ENCODE peak calls at places on chromosome 10, in five cellular contexts. C, F, N, G and M are unnamed samples.

GRCh38 chr10:104139221-104139620 is 17.2 kb downstream of the SFR1 start:
- DNase-seq in C (no peak), F (no peak), N (no peak), G (no peak), M (no peak)

GRCh38 chr10:99497343-99498025 is 35.3 kb upstream of the NKX2-3 start:
- DNase-seq in C (no peak), F (no peak), N (no peak), G (no peak), M (no peak)

GRCh38 chr10:71600856-71601255 is 118.7 kb downstream of the C10orf105 start:
- DNase-seq in C (no peak), F (no peak), N (no peak), G (no peak), M (peak; percentile 42)

GRCh38 chr10:116088985-116089384 is 184.0 kb downstream of the GFRA1 start:
- DNase-seq in C (no peak), F (no peak), N (no peak), G (no peak), M (no peak)

GRCh38 chr10:75974080-75974479 is 542.7 kb downstream of the LRMDA start:
- DNase-seq in C (no peak), F (no peak), N (no peak), G (no peak), M (peak; percentile 81)

GRCh38 chr10:12916587-12916986 is 84.9 kb downstream of the CCDC3 start:
- DNase-seq in C (no peak), F (no peak), N (no peak), G (no peak), M (no peak)

GRCh38 chr10:35910234-35910633 is 268.1 kb upstream of the FZD8 start:
- DNase-seq in C (no peak), F (no peak), N (no peak), G (no peak), M (peak; percentile 96)

GRCh38 chr10:35456784-35457183 is 120.5 kb downstream of the CCNY start:
- DNase-seq in C (no peak), F (no peak), N (no peak), G (no peak), M (no peak)

GRCh38 chr10:75276029-75276872 is 40.5 kb upstream of the COMTD1 start:
- DNase-seq in C (peak; percentile 50), F (no peak), N (no peak), G (peak; percentile 30), M (no peak)

GRCh38 chr10:118958984-118959916 is 70.3 kb upstream of the NANOS1 start:
- DNase-seq in C (peak; percentile 87), F (peak; percentile 73), N (peak; percentile 32), G (peak; percentile 53), M (peak; percentile 76)

GRCh38 chr10:101215397-101216206 is 13.7 kb downstream of the LBX1 start:
- DNase-seq in C (no peak), F (no peak), N (no peak), G (no peak), M (no peak)

GRCh38 chr10:104322416-104322782 is 15.9 kb downstream of the ITPRIP start:
- DNase-seq in C (no peak), F (peak; percentile 78), N (peak; percentile 76), G (no peak), M (peak; percentile 87)

GRCh38 chr10:132541601-132542011 is 4.0 kb downstream of the INPP5A start:
- DNase-seq in C (no peak), F (no peak), N (no peak), G (no peak), M (peak; percentile 33)

GRCh38 chr10:28276384-28276783 is 26.5 kb downstream of the MPP7 start:
- DNase-seq in C (no peak), F (no peak), N (no peak), G (no peak), M (no peak)
- TF ChIP-seq CTCF in C (no peak), F (no peak), N (no peak), G (no peak), M (no peak)

DNA sequence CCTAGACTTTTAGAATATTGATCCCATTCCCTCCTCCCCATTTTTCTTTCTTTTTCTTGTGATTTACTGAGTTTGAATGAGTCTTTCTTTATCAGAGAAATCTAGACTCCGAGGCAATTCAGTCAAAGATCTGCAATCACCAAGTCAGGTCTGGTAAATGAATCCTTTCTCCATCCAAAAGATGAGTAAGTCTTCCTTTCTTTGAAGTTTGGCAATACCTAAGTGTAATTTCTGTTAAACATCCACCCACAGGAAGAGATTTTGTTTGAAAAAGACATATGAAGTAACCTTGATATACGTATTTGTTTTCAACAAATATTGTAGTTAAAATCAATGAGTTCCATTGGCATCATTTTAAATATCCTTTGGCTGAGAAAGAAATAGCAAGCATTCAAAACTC is 58.3 kb downstream of the SLC39A12 start:
- DNase-seq in C (no peak), F (no peak), N (no peak), G (no peak), M (peak; percentile 37)
- H3K4me3 ChIP-seq in C (no peak overlapping the region), F (no peak overlapping the region), N (no peak overlapping the region), G (no peak overlapping the region), M (no peak overlapping the region)

DNA sequence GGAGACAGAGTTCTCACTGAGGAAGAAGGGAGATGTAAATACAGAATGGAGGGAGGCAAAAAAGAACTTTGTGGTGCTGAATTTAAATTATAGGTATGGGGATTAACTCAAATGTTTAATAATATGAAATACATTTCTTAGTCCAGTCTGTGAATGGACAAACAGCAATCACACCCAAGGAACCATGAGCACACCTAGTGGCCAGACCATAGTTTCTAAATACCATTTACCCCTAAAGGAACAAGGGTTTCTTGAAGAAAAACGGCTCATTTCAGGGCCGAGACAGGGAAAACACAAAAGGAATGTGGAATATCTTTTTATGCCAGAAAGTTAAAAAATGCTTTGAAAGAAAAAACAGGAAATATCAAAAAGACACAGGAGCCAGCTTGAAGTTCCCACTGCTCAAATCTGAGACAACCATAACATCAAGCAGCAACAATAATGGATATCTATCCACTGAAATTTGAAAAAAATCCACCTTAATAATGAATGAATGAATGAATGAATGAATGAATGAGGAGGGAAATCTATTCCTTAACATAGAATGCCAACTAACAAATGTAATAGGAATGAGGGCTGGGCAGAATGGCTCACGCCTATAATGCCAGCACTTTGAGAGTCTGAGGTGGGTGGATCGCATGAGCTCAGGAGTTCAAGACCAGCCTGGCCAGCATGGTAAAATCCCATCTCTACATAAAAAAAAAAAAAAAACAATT is 8.6 kb downstream of the IPMK start:
- DNase-seq in C (no peak), F (no peak), N (no peak), G (no peak), M (no peak)
- TF ChIP-seq CTCF in C (no peak), F (no peak), N (no peak), G (no peak), M (peak; percentile 10)

DNA sequence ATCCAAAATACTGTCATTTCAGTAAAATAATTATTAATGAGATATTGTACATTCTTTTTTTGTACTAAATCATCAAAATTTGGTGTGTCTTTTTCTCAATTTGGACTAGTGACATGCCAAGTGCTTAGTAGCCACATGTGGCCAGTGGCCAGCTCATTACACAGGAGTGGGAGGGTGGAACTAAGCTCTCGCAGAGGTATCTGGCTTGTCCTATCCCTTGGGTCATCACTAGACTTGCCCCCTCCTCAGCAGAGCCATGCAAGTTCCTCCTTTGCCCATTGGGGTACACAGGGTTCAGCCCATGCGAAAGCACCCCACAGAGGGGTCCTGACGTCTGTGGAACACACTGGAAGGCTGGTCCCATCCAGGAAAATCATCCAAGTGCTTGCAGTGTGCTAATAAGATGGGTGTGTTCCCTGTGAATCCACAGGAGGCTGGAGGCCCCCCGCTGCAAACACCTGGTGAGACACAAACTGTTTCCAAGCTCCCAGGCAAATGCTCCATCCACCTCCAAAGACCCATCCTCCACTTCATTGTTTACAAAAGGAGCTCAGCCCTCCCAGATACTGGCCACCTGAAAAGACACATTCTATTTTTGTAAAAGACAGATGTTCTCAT is 1.3 kb downstream of the ARHGAP22 start:
- DNase-seq in C (no peak), F (no peak), N (no peak), G (no peak), M (no peak)
- H3K4me3 ChIP-seq in C (peak overlapping the region; percentile 60), F (peak overlapping the region; percentile 74), N (no peak overlapping the region), G (peak overlapping the region; percentile 58), M (no peak overlapping the region)

GRCh38 chr10:117175215-117175900 is 21.9 kb upstream of the KCNK18 start:
- DNase-seq in C (no peak), F (no peak), N (no peak), G (no peak), M (no peak)
- TF ChIP-seq CTCF in C (no peak), F (peak; percentile 27), N (no peak), G (no peak), M (no peak)

GRCh38 chr10:78249690-78250089 is 216.0 kb downstream of the RPS24 start:
- DNase-seq in C (no peak), F (no peak), N (no peak), G (no peak), M (no peak)
- H3K4me3 ChIP-seq in C (no peak overlapping the region), F (no peak overlapping the region), N (no peak overlapping the region), G (no peak overlapping the region), M (no peak overlapping the region)

DNA sequence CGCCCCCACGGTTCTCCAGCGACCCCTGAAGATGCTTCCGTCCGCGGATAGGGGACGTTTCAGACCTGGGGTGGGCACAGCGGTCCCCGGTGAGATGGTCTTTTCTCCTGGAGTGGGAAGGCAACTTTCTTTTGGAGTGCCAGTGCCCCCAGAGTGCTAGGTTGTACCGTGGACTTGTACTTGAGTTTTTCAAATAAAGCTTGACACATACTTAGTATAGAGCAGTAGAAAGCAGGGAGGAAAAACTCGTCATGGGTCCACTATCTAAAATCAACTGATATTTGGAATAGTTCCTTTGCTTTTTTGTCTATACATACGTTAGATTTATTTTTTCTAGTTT is 28.4 kb downstream of the RBM20 start:
- DNase-seq in C (no peak), F (no peak), N (no peak), G (no peak), M (no peak)
- TF ChIP-seq CTCF in C (no peak), F (no peak), N (no peak), G (no peak), M (no peak)